ENCODE peak calls at places on chromosomes 16 and 17, in five cellular contexts. S is H1, M is DND-41, C is Karpas-422, R is GM23248. K is an unnamed sample.

GRCh38 chr17:43840814-43841213 is 6.2 kb upstream of the CD300LG start:
- DNase-seq in R (no peak), C (no peak), M (no peak), S (no peak), K (peak)

GRCh38 chr16:53209489-53209888 is 154.7 kb downstream of the CHD9 start:
- DNase-seq in C (peak), S (no peak), R (peak), M (no peak), K (no peak)

GRCh38 chr16:1763521-1764511 is 7.5 kb downstream of the NME3 start:
- DNase-seq in S (peak), M (no peak), R (no peak), C (peak), K (no peak)

GRCh38 chr17:39525801-39526506 is 64.7 kb downstream of the CDK12 start:
- DNase-seq in S (no peak), M (no peak), C (no peak), R (no peak), K (no peak)

GRCh38 chr16:89981414-89981813 is 32.9 kb downstream of the DEF8 start:
- DNase-seq in C (no peak), S (no peak), M (no peak), R (no peak), K (no peak)

GRCh38 chr17:3802461-3803307 is 1.7 kb upstream of the ITGAE start:
- DNase-seq in M (no peak), S (no peak), R (peak), C (no peak), K (peak)

GRCh38 chr17:79540306-79540705 is 70.5 kb downstream of the RBFOX3 start:
- DNase-seq in R (no peak), M (no peak), S (no peak), C (no peak), K (no peak)

GRCh38 chr17:40309031-40309937 is at the start of gene RARA:
- DNase-seq in S (no peak), C (peak), R (peak), M (no peak), K (no peak)

GRCh38 chr17:27608330-27609230 is 22.4 kb upstream of the LGALS9 start:
- DNase-seq in R (peak), C (no peak), M (no peak), S (no peak), K (no peak)

GRCh38 chr16:48720266-48720665 is 110.3 kb upstream of the N4BP1 start:
- DNase-seq in C (peak), S (peak), R (peak), M (peak), K (peak)

GRCh38 chr17:6948562-6948961 is 47.3 kb upstream of the ALOX12 start:
- DNase-seq in M (no peak), C (no peak), S (no peak), R (peak), K (no peak)

GRCh38 chr17:49571283-49571682 is 4.4 kb upstream of the NXPH3 start:
- DNase-seq in R (no peak), C (no peak), M (no peak), S (no peak), K (no peak)

GRCh38 chr16:86029131-86029741 is 130.3 kb downstream of the IRF8 start:
- DNase-seq in S (no peak), C (no peak), M (peak), R (peak), K (peak)

GRCh38 chr17:1709971-1710806 is at the start of gene TLCD2:
- DNase-seq in S (no peak), M (no peak), C (no peak), R (peak), K (peak)

GRCh38 chr16:9000664-9001063 is 37.0 kb upstream of the USP7 start:
- DNase-seq in R (no peak), M (no peak), C (no peak), S (no peak), K (no peak)

GRCh38 chr17:48036693-48037035 is 933 bp downstream of the COPZ2 start:
- DNase-seq in C (no peak), M (no peak), S (no peak), R (no peak), K (no peak)

GRCh38 chr16:18803569-18804462 is 2.5 kb upstream of the ARL6IP1 start:
- DNase-seq in R (peak), S (no peak), M (no peak), C (no peak), K (peak)

GRCh38 chr16:5041604-5042133 is 7.9 kb upstream of the NAGPA start:
- DNase-seq in S (no peak), C (no peak), M (no peak), R (peak), K (peak)

GRCh38 chr17:76735586-76736348 is 1.4 kb downstream of the SRSF2 start:
- DNase-seq in M (no peak), C (peak), R (peak), S (no peak), K (no peak)

GRCh38 chr16:82924075-82924854 is 297.5 kb downstream of the CDH13 start:
- DNase-seq in C (no peak), M (peak), S (no peak), R (no peak), K (no peak)

GRCh38 chr16:50303041-50303604 is 36.8 kb downstream of the ADCY7 start:
- DNase-seq in R (no peak), S (no peak), C (no peak), M (no peak), K (peak)

GRCh38 chr17:19769946-19770652 is 22.0 kb upstream of the ALDH3A1 start:
- DNase-seq in C (no peak), R (peak), S (no peak), M (no peak), K (peak)

GRCh38 chr17:64264891-64265290 is 1.8 kb upstream of the TEX2 start:
- DNase-seq in M (no peak), C (no peak), R (peak), S (no peak), K (no peak)

GRCh38 chr17:61396586-61397085 is 3.0 kb upstream of the TBX2 start:
- DNase-seq in C (no peak), S (no peak), R (peak), M (no peak), K (peak)

GRCh38 chr16:66620419-66620775 is 15.9 kb downstream of the CMTM3 start:
- DNase-seq in M (no peak), S (no peak), R (no peak), C (no peak), K (no peak)

GRCh38 chr17:73189417-73190099 is 3.3 kb upstream of the COG1 start:
- DNase-seq in C (peak), M (no peak), S (no peak), R (peak), K (peak)

GRCh38 chr17:6627019-6627418 is 13.5 kb downstream of the KIAA0753 start:
- DNase-seq in C (no peak), R (peak), S (no peak), M (no peak), K (peak)

GRCh38 chr17:59333845-59334244 is 2.4 kb downstream of the YPEL2 start:
- DNase-seq in C (no peak), M (no peak), R (no peak), S (no peak), K (no peak)

GRCh38 chr16:1871974-1872635 is at the start of gene MEIOB:
- DNase-seq in C (no peak), S (peak), R (peak), M (no peak), K (no peak)

DNA sequence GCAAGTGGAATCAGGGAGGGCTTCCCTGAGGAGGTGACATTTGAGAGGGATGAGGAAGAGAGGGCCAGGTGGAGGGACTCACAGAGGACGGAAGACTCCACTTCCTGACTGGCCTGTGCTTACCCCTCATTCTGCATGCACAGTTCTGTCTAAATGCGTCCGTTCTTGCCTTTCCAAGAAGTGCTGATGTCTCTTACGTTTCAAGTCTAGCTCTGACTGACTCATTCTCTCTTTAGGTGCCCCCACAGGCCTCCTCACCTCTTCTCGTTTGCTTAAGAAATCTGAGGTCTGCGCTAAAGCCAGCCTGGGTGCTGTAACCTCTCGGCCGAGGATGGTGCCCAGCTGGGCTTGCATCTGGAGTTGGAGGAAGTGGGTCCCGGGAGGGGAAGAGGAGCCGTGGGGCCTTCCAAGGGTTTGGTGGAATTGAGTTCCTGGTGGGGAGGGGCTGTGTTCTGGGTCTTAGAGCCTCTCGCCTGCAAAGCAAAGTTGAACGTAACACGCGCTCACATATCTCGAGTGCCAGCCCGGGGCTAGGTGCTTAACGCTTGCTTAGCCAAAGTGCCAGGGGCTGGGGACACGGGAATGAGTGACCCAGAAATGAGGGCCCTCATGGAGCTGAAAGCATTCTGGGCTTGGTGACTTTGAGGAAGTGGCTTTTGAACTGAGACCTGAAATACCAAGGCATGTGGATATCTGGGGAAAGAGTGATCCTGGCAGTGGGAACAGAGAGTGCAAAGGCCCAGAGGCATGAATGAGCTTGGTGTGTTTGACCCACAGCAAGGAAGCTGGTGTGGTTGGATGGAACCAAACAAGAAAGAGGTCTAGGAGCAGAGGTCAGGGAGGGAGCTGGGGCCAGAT is 4.9 kb downstream of the IL4R start:
- DNase-seq in M (peak), S (no peak), R (no peak), C (peak), K (peak)
- H3K4me2 ChIP-seq in M (peak), S (no peak), R (no peak), C (peak), K (no peak)

DNA sequence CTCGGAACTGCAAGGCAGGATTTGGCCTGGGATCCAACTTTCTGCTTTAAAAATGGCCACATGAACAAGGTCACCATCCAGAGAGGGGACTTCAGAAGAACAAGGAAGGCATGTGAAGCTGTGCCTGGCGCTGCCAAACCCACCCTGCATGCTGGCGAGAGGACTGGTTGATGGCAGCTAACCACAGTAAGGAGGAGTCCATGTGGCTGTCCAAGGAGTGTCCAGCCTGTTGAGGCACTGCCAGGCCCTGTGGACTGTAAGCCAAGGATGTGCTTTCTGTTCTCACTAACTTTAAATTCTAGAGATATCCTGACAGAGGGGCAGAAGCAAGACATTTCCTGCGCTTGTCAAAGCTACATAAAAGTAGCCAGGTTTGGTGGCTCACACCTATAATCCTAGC is 40.4 kb downstream of the CDK5R1 start:
- DNase-seq in M (no peak), S (no peak), R (no peak), C (no peak), K (no peak)
- H3K4me2 ChIP-seq in M (no peak), S (no peak), R (no peak), C (no peak), K (no peak)

DNA sequence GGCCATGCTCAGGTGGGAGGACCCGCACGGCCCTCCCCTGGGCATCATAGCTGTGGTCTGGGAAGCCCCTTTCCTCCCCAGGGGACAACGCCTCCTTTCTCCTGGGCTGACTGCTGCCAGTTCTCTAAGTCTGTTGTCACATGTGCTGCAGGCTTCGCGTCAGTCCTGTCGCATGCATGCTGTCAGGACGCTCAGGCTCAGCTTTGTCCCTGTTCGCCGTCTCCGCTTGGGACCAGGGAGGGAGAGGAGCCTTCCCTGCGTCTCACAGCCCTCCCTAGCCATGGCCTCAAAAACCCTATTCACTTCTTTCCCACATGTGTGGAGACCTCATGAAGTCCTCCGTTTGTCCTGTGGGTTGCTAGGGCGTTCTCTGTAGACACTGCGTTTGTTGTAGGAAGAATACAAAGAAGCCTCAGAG is 21.4 kb downstream of the LDHD start:
- DNase-seq in M (no peak), R (no peak), S (no peak), C (no peak), K (no peak)
- H3K4me2 ChIP-seq in M (no peak), R (no peak), S (no peak), C (no peak), K (no peak)

GRCh38 chr16:56836410-56836834 is 28.6 kb upstream of the SLC12A3 start:
- DNase-seq in C (no peak), M (no peak), S (no peak), R (no peak), K (no peak)

GRCh38 chr16:56838622-56839337 is 26.2 kb upstream of the SLC12A3 start:
- DNase-seq in C (no peak), R (no peak), S (no peak), M (no peak), K (no peak)

GRCh38 chr16:56832768-56833167 is 32.2 kb upstream of the SLC12A3 start:
- DNase-seq in C (no peak), S (no peak), M (no peak), R (no peak), K (no peak)

GRCh38 chr16:56833243-56833970 is 31.6 kb upstream of the SLC12A3 start:
- DNase-seq in S (no peak), M (no peak), R (no peak), C (no peak), K (no peak)

DNA sequence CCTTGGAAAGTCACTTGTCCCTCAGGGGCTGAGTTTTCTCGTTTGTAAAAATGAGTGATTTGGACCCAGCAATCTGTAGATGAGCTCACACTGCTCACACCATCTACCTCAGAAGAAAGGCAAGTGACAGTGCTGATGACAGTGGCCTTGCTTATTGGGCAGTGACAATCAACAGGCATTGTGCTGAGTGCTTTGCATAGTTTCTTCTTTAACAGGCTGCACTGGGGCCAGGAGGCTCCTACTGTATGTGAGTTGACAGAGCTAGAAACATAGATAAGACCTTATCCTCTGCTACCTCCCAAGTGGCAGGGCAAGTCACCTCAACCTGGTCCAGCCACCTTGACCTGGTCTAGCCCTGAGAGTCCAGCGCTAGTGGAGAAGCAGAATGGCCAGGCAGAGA is 29.7 kb upstream of the SLC12A3 start:
- DNase-seq in C (no peak), R (no peak), M (no peak), S (no peak), K (no peak)
- H3K4me2 ChIP-seq in C (no peak), R (no peak), M (no peak), S (no peak), K (no peak)

GRCh38 chr17:8359769-8360168 is 16.7 kb downstream of the KRABD2 start:
- DNase-seq in S (no peak), C (no peak), R (peak), M (no peak), K (peak)
- H3K4me2 ChIP-seq in S (no peak), C (no peak), R (peak), M (no peak), K (no peak)

GRCh38 chr17:83086907-83087787 is 7.7 kb downstream of the METRNL start:
- DNase-seq in M (no peak), C (no peak), R (peak), S (no peak), K (no peak)
- H3K4me2 ChIP-seq in M (no peak), C (no peak), R (peak), S (no peak), K (no peak)

K was measured in IMR-90.